ENCODE peak calls at places on chromosomes 1 and 21, in five cellular contexts. A is activated CD8-positive, alpha-beta T cell treated with anti-CD3 and anti-CD28 coated beads for 36 hours; T is heart right ventricle; R is stimulated activated effector memory CD8-positive, alpha-beta T cell treated with anti-CD3 and anti-CD28 coated beads, Interleukin-12 subunit alpha, Interleukin-12 subunit beta, amount 100 ng/mL, for 72 hours; Q is left lung. W is an unnamed sample.

GRCh38 chr1:172322219-172323061 is 98.0 kb upstream of the C1orf105 start:
- ATAC-seq in A (no peak), T (peak), R (no peak), Q (peak), W (no peak)

GRCh38 chr1:232596666-232597303 is 33.1 kb downstream of the SIPA1L2 start:
- ATAC-seq in A (no peak), T (no peak), R (no peak), Q (no peak), W (no peak)

GRCh38 chr1:28796321-28797213 is 15.4 kb upstream of the OPRD1 start:
- ATAC-seq in A (no peak), T (no peak), R (no peak), Q (no peak), W (no peak)

GRCh38 chr1:215608646-215609045 is 41.5 kb downstream of the KCTD3 start:
- ATAC-seq in A (no peak), T (no peak), R (no peak), Q (peak), W (no peak)

GRCh38 chr21:42397291-42398129 is 1.7 kb upstream of the TMPRSS3 start:
- ATAC-seq in A (peak), T (no peak), R (no peak), Q (no peak), W (peak)

GRCh38 chr1:155018617-155019348 is 14.8 kb downstream of the DCST2 start:
- ATAC-seq in A (no peak), T (no peak), R (no peak), Q (no peak), W (no peak)

GRCh38 chr21:43027846-43028731 is 47.5 kb downstream of the CBS start:
- ATAC-seq in A (no peak), T (no peak), R (no peak), Q (peak), W (no peak)

GRCh38 chr1:241627453-241628329 is 12.5 kb downstream of the CHML start:
- ATAC-seq in A (peak), T (no peak), R (peak), Q (peak), W (peak)

GRCh38 chr1:174204697-174205308 is 45.5 kb downstream of the RABGAP1L start:
- ATAC-seq in A (peak), T (peak), R (peak), Q (no peak), W (peak)

GRCh38 chr1:99917214-99917613 is 52.6 kb upstream of the SLC35A3 start:
- ATAC-seq in A (no peak), T (no peak), R (no peak), Q (no peak), W (no peak)

GRCh38 chr21:17769049-17769845 is 49.9 kb downstream of the C21orf91 start:
- ATAC-seq in A (no peak), T (no peak), R (no peak), Q (no peak), W (no peak)

GRCh38 chr1:184935919-184936798 is 38.1 kb downstream of the NIBAN1 start:
- ATAC-seq in A (no peak), T (peak), R (no peak), Q (no peak), W (no peak)

GRCh38 chr1:89472886-89473285 is 51.7 kb upstream of the LRRC8B start:
- ATAC-seq in A (no peak), T (no peak), R (no peak), Q (no peak), W (no peak)

GRCh38 chr1:203296456-203297073 is 8.8 kb upstream of the BTG2 start:
- ATAC-seq in A (no peak), T (peak), R (no peak), Q (no peak), W (no peak)

GRCh38 chr1:241235236-241235897 is 121.6 kb downstream of the RGS7 start:
- ATAC-seq in A (no peak), T (no peak), R (no peak), Q (no peak), W (no peak)